ENCODE peak calls at places on chromosome 21, in nine cellular contexts. X, U, Q, A, O, Z, J, C and B are unnamed samples.

GRCh38 chr21:26834181-26834945 is 10.8 kb downstream of the ADAMTS1 start:
- DNase-seq in X (no peak), U (no peak), Q (no peak), A (no peak), O (no peak), Z (no peak), J (no peak), C (no peak), B (no peak)

GRCh38 chr21:28239345-28239744 is 753.3 kb downstream of the LTN1 start:
- DNase-seq in X (no peak), U (no peak), Q (no peak), A (no peak), O (no peak), Z (no peak), J (no peak), C (peak), B (no peak)

GRCh38 chr21:41817228-41817627 is 50.4 kb upstream of the RIPK4 start:
- DNase-seq in X (peak), U (no peak), Q (peak), A (peak), O (no peak), Z (no peak), J (peak), C (peak), B (peak)

GRCh38 chr21:46142581-46143473 is 12.6 kb downstream of the FTCD start:
- DNase-seq in X (no peak), U (no peak), Q (no peak), A (no peak), O (no peak), Z (peak), J (no peak), C (peak), B (no peak)

GRCh38 chr21:36744560-36745231 is 45.8 kb downstream of the SIM2 start:
- DNase-seq in X (no peak), U (peak), Q (no peak), A (no peak), O (no peak), Z (no peak), J (no peak), C (no peak), B (peak)

GRCh38 chr21:27649323-27649722 is 682.4 kb upstream of the ADAMTS5 start:
- DNase-seq in X (peak), U (no peak), Q (no peak), A (no peak), O (no peak), Z (no peak), J (no peak), C (no peak), B (no peak)

GRCh38 chr21:35559128-35559831 is 501.0 kb downstream of the SETD4 start:
- DNase-seq in X (peak), U (no peak), Q (no peak), A (no peak), O (no peak), Z (no peak), J (no peak), C (no peak), B (no peak)

GRCh38 chr21:32807717-32808380 is 36.3 kb upstream of the PAXBP1 start:
- DNase-seq in X (peak), U (no peak), Q (no peak), A (no peak), O (no peak), Z (peak), J (peak), C (no peak), B (no peak)

GRCh38 chr21:26124896-26125295 is 45.7 kb downstream of the APP start:
- DNase-seq in X (no peak), U (no peak), Q (no peak), A (no peak), O (no peak), Z (no peak), J (no peak), C (no peak), B (peak)

GRCh38 chr21:29453511-29453910 is 154.8 kb downstream of the BACH1 start:
- DNase-seq in X (peak), U (no peak), Q (no peak), A (no peak), O (peak), Z (no peak), J (no peak), C (no peak), B (no peak)

GRCh38 chr21:25895565-25896205 is 160.9 kb downstream of the GABPA start:
- DNase-seq in X (peak), U (no peak), Q (no peak), A (no peak), O (no peak), Z (no peak), J (peak), C (no peak), B (no peak)

GRCh38 chr21:22791986-22792560 is 1793.9 kb downstream of the NCAM2 start:
- DNase-seq in X (peak), U (no peak), Q (peak), A (peak), O (no peak), Z (no peak), J (peak), C (no peak), B (peak)

GRCh38 chr21:46324390-46325072 is 575 bp downstream of the PCNT start:
- DNase-seq in X (peak), U (peak), Q (peak), A (peak), O (peak), Z (peak), J (peak), C (peak), B (peak)

GRCh38 chr21:39807738-39808137 is 59.5 kb upstream of the PCP4 start:
- DNase-seq in X (no peak), U (no peak), Q (no peak), A (no peak), O (no peak), Z (no peak), J (no peak), C (no peak), B (no peak)

GRCh38 chr21:38963006-38963405 is 157.3 kb downstream of the ETS2 start:
- DNase-seq in X (no peak), U (no peak), Q (no peak), A (no peak), O (no peak), Z (no peak), J (no peak), C (no peak), B (no peak)

GRCh38 chr21:28587748-28588147 is 404.9 kb downstream of the LTN1 start:
- DNase-seq in X (peak), U (no peak), Q (no peak), A (no peak), O (no peak), Z (no peak), J (no peak), C (no peak), B (no peak)

GRCh38 chr21:14550200-14550599 is 4.1 kb upstream of the SAMSN1 start:
- DNase-seq in X (no peak), U (no peak), Q (peak), A (no peak), O (no peak), Z (no peak), J (no peak), C (no peak), B (no peak)

GRCh38 chr21:27423073-27423472 is 456.2 kb upstream of the ADAMTS5 start:
- DNase-seq in X (peak), U (peak), Q (no peak), A (no peak), O (no peak), Z (peak), J (no peak), C (peak), B (no peak)

GRCh38 chr21:30434033-30434631 is 4.1 kb downstream of the KRTAP13-4 start:
- DNase-seq in X (peak), U (no peak), Q (peak), A (no peak), O (no peak), Z (no peak), J (peak), C (no peak), B (peak)

GRCh38 chr21:29403291-29403690 is 104.6 kb downstream of the BACH1 start:
- DNase-seq in X (peak), U (no peak), Q (no peak), A (no peak), O (no peak), Z (no peak), J (no peak), C (no peak), B (no peak)

GRCh38 chr21:27371065-27371464 is 404.2 kb upstream of the ADAMTS5 start:
- DNase-seq in X (no peak), U (no peak), Q (no peak), A (no peak), O (no peak), Z (no peak), J (no peak), C (no peak), B (no peak)

GRCh38 chr21:20523191-20523590 is 475.0 kb upstream of the NCAM2 start:
- DNase-seq in X (no peak), U (no peak), Q (no peak), A (no peak), O (no peak), Z (no peak), J (no peak), C (no peak), B (no peak)

GRCh38 chr21:35981514-35982070 is 78.7 kb downstream of the SETD4 start:
- DNase-seq in X (no peak), U (no peak), Q (no peak), A (no peak), O (no peak), Z (no peak), J (no peak), C (no peak), B (no peak)

DNA sequence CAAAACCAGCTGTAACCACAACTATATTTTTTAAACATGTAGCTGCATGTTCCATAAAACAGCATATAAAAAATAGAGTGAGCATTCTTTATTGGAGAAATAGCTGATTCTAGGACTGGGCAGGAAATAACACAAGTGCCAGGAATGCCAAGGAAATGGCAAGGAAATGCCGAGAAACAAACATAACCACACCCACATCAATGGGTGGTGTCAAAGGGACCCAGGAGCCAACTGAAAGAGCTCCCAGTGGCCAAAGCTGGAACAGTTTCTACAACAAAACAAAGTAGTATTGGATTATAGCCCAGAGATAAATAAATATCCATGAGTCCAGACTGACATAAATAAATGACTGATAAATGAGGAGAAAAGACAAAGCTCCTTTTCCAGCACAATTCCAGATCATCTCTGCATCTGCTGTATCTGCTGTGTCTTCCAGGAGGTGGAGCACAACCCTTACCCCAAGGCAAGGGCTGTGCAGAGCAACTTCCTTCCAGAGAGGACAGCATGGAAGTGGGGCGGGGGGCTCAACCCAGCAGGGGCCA is 28.1 kb downstream of the ADARB1 start:
- DNase-seq in X (peak), U (no peak), Q (peak), A (no peak), O (no peak), Z (no peak), J (no peak), C (no peak), B (no peak)
- TF ChIP-seq CTCF in X (peak), U (peak), Q (no peak), A (peak), O (peak), Z (peak), J (peak), C (peak), B (no peak)

GRCh38 chr21:16460936-16461335 is 731.2 kb downstream of the USP25 start:
- DNase-seq in X (no peak), U (no peak), Q (no peak), A (no peak), O (no peak), Z (no peak), J (no peak), C (no peak), B (no peak)
- TF ChIP-seq CTCF in X (no peak), U (no peak), Q (no peak), A (no peak), O (no peak), Z (no peak), J (peak), C (no peak), B (no peak)

GRCh38 chr21:18249542-18250152 is 5.0 kb downstream of the CHODL start:
- DNase-seq in X (no peak), U (no peak), Q (no peak), A (no peak), O (no peak), Z (no peak), J (peak), C (no peak), B (no peak)
- TF ChIP-seq CTCF in X (no peak), U (no peak), Q (no peak), A (no peak), O (no peak), Z (no peak), J (peak), C (no peak), B (peak)

DNA sequence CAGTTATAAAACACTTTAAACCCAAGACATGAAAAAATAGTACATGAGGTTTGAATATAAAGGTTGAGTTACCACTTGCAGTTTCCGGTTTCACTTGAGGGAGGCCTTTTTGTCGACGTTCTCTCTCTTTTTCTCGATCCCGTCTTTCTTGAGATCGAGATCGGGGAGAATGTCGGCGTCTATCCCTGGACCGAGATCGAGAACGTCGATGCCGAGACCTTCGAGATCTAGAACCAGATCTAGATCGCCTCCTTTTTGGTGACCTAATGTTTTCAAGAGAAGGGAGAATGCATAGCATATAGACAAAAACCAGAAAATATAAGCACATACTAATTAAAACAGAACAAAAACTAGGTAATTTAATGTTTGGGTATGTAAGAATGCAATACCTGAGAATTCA is 33.7 kb downstream of the SOD1 start:
- DNase-seq in X (no peak), U (no peak), Q (no peak), A (no peak), O (no peak), Z (no peak), J (no peak), C (no peak), B (no peak)
- TF ChIP-seq CTCF in X (no peak), U (no peak), Q (no peak), A (no peak), O (no peak), Z (no peak), J (no peak), C (no peak), B (no peak)

GRCh38 chr21:42973991-42974831 is at the start of gene PKNOX1:
- DNase-seq in X (peak), U (peak), Q (peak), A (peak), O (peak), Z (peak), J (peak), C (peak), B (peak)
- TF ChIP-seq CTCF in X (no peak), U (no peak), Q (no peak), A (no peak), O (no peak), Z (no peak), J (no peak), C (peak), B (no peak)